ENCODE peak calls at places on chromosomes 7 and 10, in ten cellular contexts. One of them, this sample, is unnamed.

GRCh38 chr10:123301077-123301875 is 147.1 kb downstream of the BUB3 start:
- DNase-seq in AG04450: no peak
- DNase-seq in endodermal cell: peak; percentile 11
- DNase-seq in right lobe of liver: no peak
- DNase-seq in fibroblast of mammary gland: peak; percentile 68
- DNase-seq in tibial artery: no peak
- DNase-seq in HFF-Myc: no peak
- DNase-seq in astrocyte of the spinal cord: peak; percentile 5
- DNase-seq in suprapubic skin: no peak
- DNase-seq in bronchial epithelial cell: peak; percentile 34
- DNase-seq in this sample: peak; percentile 62

GRCh38 chr10:75230600-75231038 is 5.1 kb downstream of the COMTD1 start:
- DNase-seq in AG04450: peak; percentile 65
- DNase-seq in endodermal cell: peak; percentile 96
- DNase-seq in right lobe of liver: peak; percentile 86
- DNase-seq in fibroblast of mammary gland: peak; percentile 86
- DNase-seq in tibial artery: peak; percentile 92
- DNase-seq in HFF-Myc: peak; percentile 74
- DNase-seq in astrocyte of the spinal cord: peak; percentile 84
- DNase-seq in suprapubic skin: peak; percentile 96
- DNase-seq in bronchial epithelial cell: peak; percentile 79
- DNase-seq in this sample: peak; percentile 91

GRCh38 chr7:25666671-25667060 is 438.4 kb upstream of the NPVF start:
- DNase-seq in AG04450: no peak
- DNase-seq in endodermal cell: no peak
- DNase-seq in right lobe of liver: no peak
- DNase-seq in fibroblast of mammary gland: no peak
- DNase-seq in tibial artery: no peak
- DNase-seq in HFF-Myc: no peak
- DNase-seq in astrocyte of the spinal cord: no peak
- DNase-seq in suprapubic skin: no peak
- DNase-seq in bronchial epithelial cell: no peak
- DNase-seq in this sample: no peak

GRCh38 chr7:151940048-151940845 is 16.0 kb upstream of the GALNTL5 start:
- DNase-seq in AG04450: no peak
- DNase-seq in endodermal cell: no peak
- DNase-seq in right lobe of liver: no peak
- DNase-seq in fibroblast of mammary gland: peak; percentile 84
- DNase-seq in tibial artery: no peak
- DNase-seq in HFF-Myc: peak; percentile 29
- DNase-seq in astrocyte of the spinal cord: peak; percentile 46
- DNase-seq in suprapubic skin: no peak
- DNase-seq in bronchial epithelial cell: peak; percentile 90
- DNase-seq in this sample: peak; percentile 70

GRCh38 chr7:31939076-31939475 is 131.1 kb downstream of the PDE1C start:
- DNase-seq in AG04450: no peak
- DNase-seq in endodermal cell: no peak
- DNase-seq in right lobe of liver: no peak
- DNase-seq in fibroblast of mammary gland: no peak
- DNase-seq in tibial artery: no peak
- DNase-seq in HFF-Myc: no peak
- DNase-seq in astrocyte of the spinal cord: no peak
- DNase-seq in suprapubic skin: no peak
- DNase-seq in bronchial epithelial cell: no peak
- DNase-seq in this sample: no peak

GRCh38 chr7:22675917-22676343 is 51.1 kb upstream of the IL6 start:
- DNase-seq in AG04450: peak; percentile 47
- DNase-seq in endodermal cell: no peak
- DNase-seq in right lobe of liver: no peak
- DNase-seq in fibroblast of mammary gland: peak; percentile 40
- DNase-seq in tibial artery: no peak
- DNase-seq in HFF-Myc: peak; percentile 39
- DNase-seq in astrocyte of the spinal cord: peak; percentile 56
- DNase-seq in suprapubic skin: no peak
- DNase-seq in bronchial epithelial cell: no peak
- DNase-seq in this sample: peak; percentile 56

GRCh38 chr10:74863508-74863907 is 37.1 kb downstream of the KAT6B start:
- DNase-seq in AG04450: no peak
- DNase-seq in endodermal cell: no peak
- DNase-seq in right lobe of liver: no peak
- DNase-seq in fibroblast of mammary gland: peak; percentile 44
- DNase-seq in tibial artery: no peak
- DNase-seq in HFF-Myc: no peak
- DNase-seq in astrocyte of the spinal cord: no peak
- DNase-seq in suprapubic skin: no peak
- DNase-seq in bronchial epithelial cell: no peak
- DNase-seq in this sample: peak; percentile 19

GRCh38 chr10:92242380-92242779 is 48.5 kb downstream of the CPEB3 start:
- DNase-seq in AG04450: no peak
- DNase-seq in endodermal cell: no peak
- DNase-seq in right lobe of liver: no peak
- DNase-seq in fibroblast of mammary gland: no peak
- DNase-seq in tibial artery: no peak
- DNase-seq in HFF-Myc: no peak
- DNase-seq in astrocyte of the spinal cord: no peak
- DNase-seq in suprapubic skin: no peak
- DNase-seq in bronchial epithelial cell: no peak
- DNase-seq in this sample: no peak

GRCh38 chr7:133044722-133045473 is 37.0 kb downstream of the CHCHD3 start:
- DNase-seq in AG04450: no peak
- DNase-seq in endodermal cell: peak; percentile 89
- DNase-seq in right lobe of liver: no peak
- DNase-seq in fibroblast of mammary gland: no peak
- DNase-seq in tibial artery: no peak
- DNase-seq in HFF-Myc: no peak
- DNase-seq in astrocyte of the spinal cord: no peak
- DNase-seq in suprapubic skin: no peak
- DNase-seq in bronchial epithelial cell: no peak
- DNase-seq in this sample: no peak

GRCh38 chr10:110225756-110226554 is 18.6 kb downstream of the MXI1 start:
- DNase-seq in AG04450: peak; percentile 88
- DNase-seq in endodermal cell: peak; percentile 96
- DNase-seq in right lobe of liver: peak; percentile 94
- DNase-seq in fibroblast of mammary gland: peak; percentile 91
- DNase-seq in tibial artery: peak; percentile 96
- DNase-seq in HFF-Myc: peak; percentile 83
- DNase-seq in astrocyte of the spinal cord: peak; percentile 95
- DNase-seq in suprapubic skin: peak; percentile 93
- DNase-seq in bronchial epithelial cell: peak; percentile 82
- DNase-seq in this sample: peak; percentile 96

GRCh38 chr10:36119439-36119838 is 477.3 kb upstream of the FZD8 start:
- DNase-seq in AG04450: no peak
- DNase-seq in endodermal cell: no peak
- DNase-seq in right lobe of liver: no peak
- DNase-seq in fibroblast of mammary gland: no peak
- DNase-seq in tibial artery: peak; percentile 69
- DNase-seq in HFF-Myc: no peak
- DNase-seq in astrocyte of the spinal cord: no peak
- DNase-seq in suprapubic skin: no peak
- DNase-seq in bronchial epithelial cell: no peak
- DNase-seq in this sample: no peak

GRCh38 chr10:123777881-123778280 is 111.7 kb downstream of the GPR26 start:
- DNase-seq in AG04450: no peak
- DNase-seq in endodermal cell: no peak
- DNase-seq in right lobe of liver: no peak
- DNase-seq in fibroblast of mammary gland: no peak
- DNase-seq in tibial artery: no peak
- DNase-seq in HFF-Myc: no peak
- DNase-seq in astrocyte of the spinal cord: no peak
- DNase-seq in suprapubic skin: no peak
- DNase-seq in bronchial epithelial cell: no peak
- DNase-seq in this sample: no peak

GRCh38 chr7:119175916-119176627 is 951.6 kb downstream of the ANKRD7 start:
- DNase-seq in AG04450: peak; percentile 1
- DNase-seq in endodermal cell: peak; percentile 93
- DNase-seq in right lobe of liver: no peak
- DNase-seq in fibroblast of mammary gland: peak; percentile 74
- DNase-seq in tibial artery: no peak
- DNase-seq in HFF-Myc: no peak
- DNase-seq in astrocyte of the spinal cord: peak; percentile 76
- DNase-seq in suprapubic skin: no peak
- DNase-seq in bronchial epithelial cell: peak; percentile 67
- DNase-seq in this sample: peak; percentile 81

GRCh38 chr7:74334026-74334425 is 44.8 kb downstream of the CLIP2 start:
- DNase-seq in AG04450: peak; percentile 42
- DNase-seq in endodermal cell: no peak
- DNase-seq in right lobe of liver: no peak
- DNase-seq in fibroblast of mammary gland: peak; percentile 81
- DNase-seq in tibial artery: no peak
- DNase-seq in HFF-Myc: no peak
- DNase-seq in astrocyte of the spinal cord: peak; percentile 41
- DNase-seq in suprapubic skin: no peak
- DNase-seq in bronchial epithelial cell: peak; percentile 77
- DNase-seq in this sample: peak; percentile 95

GRCh38 chr10:24132741-24133140 is 76.2 kb upstream of the KIAA1217 start:
- DNase-seq in AG04450: no peak
- DNase-seq in endodermal cell: no peak
- DNase-seq in right lobe of liver: no peak
- DNase-seq in fibroblast of mammary gland: peak; percentile 4
- DNase-seq in tibial artery: no peak
- DNase-seq in HFF-Myc: no peak
- DNase-seq in astrocyte of the spinal cord: no peak
- DNase-seq in suprapubic skin: no peak
- DNase-seq in bronchial epithelial cell: peak; percentile 72
- DNase-seq in this sample: no peak

DNA sequence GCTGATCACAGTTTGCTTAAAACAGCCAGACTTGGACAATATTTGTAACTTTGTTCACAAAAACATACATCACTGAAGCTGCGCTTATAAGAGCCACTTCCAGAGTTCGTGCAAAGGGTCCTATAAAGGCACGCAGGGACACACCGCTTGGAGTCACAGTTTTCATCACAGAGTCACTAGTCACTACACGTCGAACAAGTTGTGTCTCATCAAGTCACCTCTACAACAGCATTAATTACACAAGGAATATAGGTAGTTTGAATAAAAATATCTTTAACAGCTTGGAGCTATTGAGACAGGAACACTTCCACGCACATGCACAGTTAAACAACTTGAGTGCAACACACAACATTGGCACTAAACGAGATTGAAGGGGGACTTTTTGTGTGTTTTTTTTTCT is 2.3 kb downstream of the HOXA5 start:
- DNase-seq in AG04450: no peak
- DNase-seq in endodermal cell: no peak
- DNase-seq in right lobe of liver: no peak
- DNase-seq in fibroblast of mammary gland: no peak
- DNase-seq in tibial artery: no peak
- DNase-seq in HFF-Myc: no peak
- DNase-seq in astrocyte of the spinal cord: peak; percentile 59
- DNase-seq in suprapubic skin: no peak
- DNase-seq in bronchial epithelial cell: no peak
- DNase-seq in this sample: no peak
- H3K4me3 ChIP-seq in AG04450: peak overlapping the region; percentile 94
- H3K4me3 ChIP-seq in endodermal cell: no peak overlapping the region
- H3K4me3 ChIP-seq in right lobe of liver: no peak overlapping the region
- H3K4me3 ChIP-seq in fibroblast of mammary gland: no peak overlapping the region
- H3K4me3 ChIP-seq in tibial artery: no peak overlapping the region
- H3K4me3 ChIP-seq in HFF-Myc: no peak overlapping the region
- H3K4me3 ChIP-seq in astrocyte of the spinal cord: peak overlapping the region; percentile 65
- H3K4me3 ChIP-seq in suprapubic skin: peak overlapping the region; percentile 53
- H3K4me3 ChIP-seq in bronchial epithelial cell: no peak overlapping the region
- H3K4me3 ChIP-seq in this sample: no peak overlapping the region

DNA sequence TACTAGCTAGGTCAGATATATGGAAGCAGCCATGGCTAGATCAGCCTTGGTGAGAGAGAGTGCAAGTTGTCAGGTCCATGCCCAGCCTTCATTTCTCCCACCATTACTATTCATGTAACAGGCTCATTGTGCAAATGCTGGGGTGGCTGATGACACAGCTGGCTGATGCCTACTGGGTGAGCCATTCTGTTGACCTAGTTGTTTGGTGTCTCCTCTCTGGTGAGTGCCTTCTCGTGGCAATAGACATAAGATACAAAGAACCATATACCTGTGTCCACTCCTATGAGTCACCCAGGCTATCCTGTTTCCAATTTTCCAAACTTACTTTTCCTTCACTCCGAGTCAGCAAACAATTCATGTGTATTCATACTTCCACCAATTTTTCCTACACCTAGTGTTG is 46.0 kb downstream of the ZNF25 start:
- DNase-seq in AG04450: no peak
- DNase-seq in endodermal cell: no peak
- DNase-seq in right lobe of liver: no peak
- DNase-seq in fibroblast of mammary gland: no peak
- DNase-seq in tibial artery: no peak
- DNase-seq in HFF-Myc: no peak
- DNase-seq in astrocyte of the spinal cord: no peak
- DNase-seq in suprapubic skin: no peak
- DNase-seq in bronchial epithelial cell: peak; percentile 6
- DNase-seq in this sample: no peak
- TF ChIP-seq CTCF in AG04450: no peak
- TF ChIP-seq CTCF in endodermal cell: no peak
- TF ChIP-seq CTCF in right lobe of liver: no peak
- TF ChIP-seq CTCF in fibroblast of mammary gland: no peak
- TF ChIP-seq CTCF in tibial artery: no peak
- TF ChIP-seq CTCF in HFF-Myc: no peak
- TF ChIP-seq CTCF in astrocyte of the spinal cord: no peak
- TF ChIP-seq CTCF in suprapubic skin: no peak
- TF ChIP-seq CTCF in bronchial epithelial cell: no peak
- TF ChIP-seq CTCF in this sample: no peak

GRCh38 chr10:22927163-22927562 is 690 bp upstream of the ARMC3 start:
- DNase-seq in AG04450: no peak
- DNase-seq in endodermal cell: no peak
- DNase-seq in right lobe of liver: no peak
- DNase-seq in fibroblast of mammary gland: no peak
- DNase-seq in tibial artery: no peak
- DNase-seq in HFF-Myc: no peak
- DNase-seq in astrocyte of the spinal cord: no peak
- DNase-seq in suprapubic skin: no peak
- DNase-seq in bronchial epithelial cell: no peak
- DNase-seq in this sample: no peak
- H3K4me3 ChIP-seq in AG04450: no peak overlapping the region
- H3K4me3 ChIP-seq in endodermal cell: peak overlapping the region; percentile 84
- H3K4me3 ChIP-seq in right lobe of liver: no peak overlapping the region
- H3K4me3 ChIP-seq in fibroblast of mammary gland: no peak overlapping the region
- H3K4me3 ChIP-seq in tibial artery: no peak overlapping the region
- H3K4me3 ChIP-seq in HFF-Myc: no peak overlapping the region
- H3K4me3 ChIP-seq in astrocyte of the spinal cord: no peak overlapping the region
- H3K4me3 ChIP-seq in suprapubic skin: peak overlapping the region; percentile 41
- H3K4me3 ChIP-seq in bronchial epithelial cell: no peak overlapping the region
- H3K4me3 ChIP-seq in this sample: no peak overlapping the region

GRCh38 chr10:63586048-63586447 is 64.8 kb downstream of the REEP3 start:
- DNase-seq in AG04450: no peak
- DNase-seq in endodermal cell: no peak
- DNase-seq in right lobe of liver: no peak
- DNase-seq in fibroblast of mammary gland: no peak
- DNase-seq in tibial artery: no peak
- DNase-seq in HFF-Myc: no peak
- DNase-seq in astrocyte of the spinal cord: no peak
- DNase-seq in suprapubic skin: no peak
- DNase-seq in bronchial epithelial cell: peak; percentile 88
- DNase-seq in this sample: no peak
- TF ChIP-seq CTCF in AG04450: no peak
- TF ChIP-seq CTCF in endodermal cell: no peak
- TF ChIP-seq CTCF in right lobe of liver: no peak
- TF ChIP-seq CTCF in fibroblast of mammary gland: no peak
- TF ChIP-seq CTCF in tibial artery: no peak
- TF ChIP-seq CTCF in HFF-Myc: no peak
- TF ChIP-seq CTCF in astrocyte of the spinal cord: no peak
- TF ChIP-seq CTCF in suprapubic skin: no peak
- TF ChIP-seq CTCF in bronchial epithelial cell: no peak
- TF ChIP-seq CTCF in this sample: no peak